ENCODE peak calls at places on chromosomes 11 and 22, in four cellular contexts. N, K, D and O are unnamed samples.

GRCh38 chr11:102527701-102528100 is 2.8 kb downstream of the MMP7 start:
- DNase-seq in N (no peak), K (no peak), D (no peak), O (no peak)

GRCh38 chr11:120295110-120295509 is 30.0 kb upstream of the TLCD5 start:
- DNase-seq in N (no peak), K (no peak), D (no peak), O (no peak)

GRCh38 chr22:45645526-45646414 is 25.9 kb upstream of the ATXN10 start:
- DNase-seq in N (peak; percentile 57), K (peak; percentile 46), D (no peak), O (no peak)

GRCh38 chr22:49674479-49674830 is 153.2 kb downstream of the BRD1 start:
- DNase-seq in N (no peak), K (no peak), D (no peak), O (no peak)

GRCh38 chr22:28963362-28963761 is 80.0 kb downstream of the ZNRF3 start:
- DNase-seq in N (no peak), K (no peak), D (no peak), O (no peak)

GRCh38 chr22:44403930-44404329 is 91.2 kb upstream of the SHISAL1 start:
- DNase-seq in N (no peak), K (no peak), D (no peak), O (no peak)

GRCh38 chr11:88175004-88175706 is at the start of gene RAB38:
- DNase-seq in N (peak; percentile 75), K (peak; percentile 80), D (no peak), O (no peak)

GRCh38 chr11:117832511-117832910 is 8.0 kb upstream of the FXYD2 start:
- DNase-seq in N (no peak), K (no peak), D (no peak), O (no peak)

GRCh38 chr11:129249351-129249750 is 57.2 kb upstream of the ARHGAP32 start:
- DNase-seq in N (peak; percentile 46), K (peak; percentile 65), D (no peak), O (no peak)

GRCh38 chr11:65489061-65489705 is 9.7 kb upstream of the MALAT1 start:
- DNase-seq in N (no peak), K (no peak), D (no peak), O (no peak)

GRCh38 chr11:36098046-36098445 is 154.2 kb downstream of the LDLRAD3 start:
- DNase-seq in N (no peak), K (no peak), D (no peak), O (no peak)

GRCh38 chr11:2928605-2929510 is at the start of gene PHLDA2:
- DNase-seq in N (peak; percentile 75), K (peak; percentile 74), D (no peak), O (peak; percentile 84)

GRCh38 chr22:35661377-35661937 is 13.2 kb downstream of the APOL6 start:
- DNase-seq in N (no peak), K (peak; percentile 27), D (no peak), O (no peak)

DNA sequence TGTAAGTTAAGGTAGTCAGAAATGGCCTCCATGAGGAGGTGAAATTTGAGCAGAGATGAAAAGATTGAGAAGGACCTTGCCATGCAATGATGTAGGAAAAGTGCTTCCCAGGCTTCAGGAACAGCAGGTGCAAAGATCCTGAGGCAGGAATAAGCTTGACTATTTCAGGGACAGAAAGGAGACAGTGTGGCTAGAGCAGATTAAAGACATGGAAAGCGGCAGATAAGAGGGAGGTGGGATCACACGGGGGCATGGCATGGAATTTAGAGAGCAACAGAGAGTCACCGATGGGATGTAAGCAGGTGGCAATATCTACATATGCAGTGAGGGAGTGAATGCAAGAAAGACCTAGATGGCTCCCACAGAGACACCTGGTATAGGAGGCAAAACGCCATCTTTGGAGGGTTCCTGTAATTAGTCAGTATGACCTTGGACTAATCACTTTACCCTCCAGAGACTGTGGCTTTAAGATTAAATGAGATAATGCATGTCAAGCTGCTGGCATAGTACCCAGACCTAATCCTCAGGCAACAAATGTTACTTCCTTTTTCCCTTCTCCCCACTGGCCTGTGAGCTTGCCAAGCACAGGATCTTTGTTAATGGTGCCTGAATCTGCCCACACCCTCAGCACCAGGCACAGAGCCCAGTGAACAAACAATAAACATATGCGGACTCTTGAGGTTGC is 24.6 kb upstream of the ACER3 start:
- DNase-seq in N (peak; percentile 30), K (no peak), D (no peak), O (no peak)
- H3K27ac ChIP-seq in N (peak overlapping the region; percentile 82), K (no peak overlapping the region), D (no peak overlapping the region), O (no peak overlapping the region)

GRCh38 chr11:12066056-12066798 is 44.2 kb upstream of the MICAL2 start:
- DNase-seq in N (peak; percentile 88), K (peak; percentile 97), D (no peak), O (peak; percentile 100)
- H3K27ac ChIP-seq in N (peak overlapping the region; percentile 93), K (peak overlapping the region; percentile 91), D (no peak overlapping the region), O (peak overlapping the region; percentile 94)

GRCh38 chr11:4202749-4203148 is 108.2 kb downstream of the RRM1 start:
- DNase-seq in N (no peak), K (no peak), D (no peak), O (no peak)
- H3K27ac ChIP-seq in N (no peak overlapping the region), K (no peak overlapping the region), D (no peak overlapping the region), O (no peak overlapping the region)

DNA sequence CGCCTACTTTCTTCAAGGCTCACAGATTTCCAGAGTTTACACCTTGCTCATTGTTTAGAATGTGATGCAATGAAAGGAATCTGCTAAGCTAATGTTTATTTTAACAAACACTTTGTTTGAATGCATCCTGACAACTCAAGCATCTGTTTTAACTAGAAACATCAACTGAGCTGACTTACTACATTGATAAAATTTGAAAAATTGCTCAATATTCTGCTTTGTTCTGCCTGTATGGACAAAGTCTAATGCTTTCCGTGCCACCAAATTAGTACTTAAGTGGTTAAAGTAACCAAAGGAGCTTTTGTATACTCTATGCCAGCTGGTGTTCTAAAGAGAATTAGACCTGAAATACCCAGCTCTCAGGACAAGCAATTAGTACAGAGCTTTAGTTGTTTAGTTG is 105.2 kb downstream of the MAML2 start:
- DNase-seq in N (no peak), K (no peak), D (no peak), O (no peak)
- H3K27ac ChIP-seq in N (no peak overlapping the region), K (no peak overlapping the region), D (no peak overlapping the region), O (no peak overlapping the region)

DNA sequence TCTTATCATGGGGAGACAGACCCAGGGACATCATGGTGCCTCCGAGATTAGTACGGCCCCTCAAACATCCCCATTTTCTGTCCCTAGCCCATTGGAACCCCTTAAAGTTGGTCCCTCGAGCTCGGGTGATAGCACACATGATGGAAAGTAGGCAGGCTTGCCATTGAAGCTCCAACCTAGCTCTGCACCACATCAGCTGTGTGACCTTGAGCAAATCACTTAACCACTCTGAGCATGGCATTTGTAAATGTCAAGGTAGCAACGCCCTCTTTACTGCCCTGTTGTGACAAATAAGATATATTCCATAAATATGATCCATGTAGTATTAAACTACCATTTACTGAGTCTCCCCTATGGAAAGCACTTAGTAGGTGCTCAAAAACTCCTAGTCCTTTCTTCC is 61.1 kb downstream of the MIAT start:
- DNase-seq in N (no peak), K (no peak), D (no peak), O (no peak)
- H3K27ac ChIP-seq in N (no peak overlapping the region), K (no peak overlapping the region), D (no peak overlapping the region), O (no peak overlapping the region)